ENCODE peak calls at places on chromosome 9, in seven cellular contexts. E, C, F, R, Z, H and X are unnamed samples.

GRCh38 chr9:99140685-99141314 is 35.9 kb downstream of the TGFBR1 start:
- DNase-seq in E (no peak), C (peak), F (peak), R (no peak), Z (no peak), H (peak), X (peak)

GRCh38 chr9:21559402-21560280 is 77.5 kb upstream of the IFNE start:
- DNase-seq in E (no peak), C (peak), F (peak), R (no peak), Z (peak), H (peak), X (peak)

GRCh38 chr9:131420913-131421312 is 27.0 kb downstream of the PRRC2B start:
- DNase-seq in E (no peak), C (peak), F (no peak), R (no peak), Z (no peak), H (peak), X (peak)

GRCh38 chr9:83601463-83601862 is 21.5 kb upstream of the IDNK start:
- DNase-seq in E (no peak), C (no peak), F (no peak), R (no peak), Z (no peak), H (no peak), X (no peak)

GRCh38 chr9:26261503-26262330 is 583.5 kb upstream of the TUSC1 start:
- DNase-seq in E (no peak), C (peak), F (no peak), R (no peak), Z (no peak), H (peak), X (peak)

GRCh38 chr9:137396227-137396626 is 26.7 kb downstream of the EXD3 start:
- DNase-seq in E (no peak), C (no peak), F (no peak), R (no peak), Z (no peak), H (no peak), X (peak)

GRCh38 chr9:93301291-93301811 is 117.4 kb downstream of the WNK2 start:
- DNase-seq in E (no peak), C (peak), F (no peak), R (no peak), Z (no peak), H (no peak), X (no peak)

GRCh38 chr9:88041447-88041846 is 67.1 kb upstream of the CDK20 start:
- DNase-seq in E (no peak), C (peak), F (no peak), R (no peak), Z (no peak), H (peak), X (peak)

GRCh38 chr9:122127396-122127798 is 32.2 kb downstream of the NDUFA8 start:
- DNase-seq in E (no peak), C (no peak), F (no peak), R (no peak), Z (no peak), H (no peak), X (no peak)

GRCh38 chr9:101618693-101619092 is 23.9 kb upstream of the PPP3R2 start:
- DNase-seq in E (no peak), C (no peak), F (no peak), R (no peak), Z (no peak), H (no peak), X (no peak)

GRCh38 chr9:70260606-70261005 is 1.8 kb downstream of the SMC5 start:
- DNase-seq in E (no peak), C (no peak), F (no peak), R (no peak), Z (peak), H (no peak), X (no peak)

GRCh38 chr9:1458503-1458902 is 408.3 kb downstream of the DMRT2 start:
- DNase-seq in E (no peak), C (peak), F (no peak), R (no peak), Z (no peak), H (no peak), X (peak)

GRCh38 chr9:127104465-127105311 is 17.7 kb downstream of the ANGPTL2 start:
- DNase-seq in E (no peak), C (no peak), F (no peak), R (no peak), Z (no peak), H (peak), X (no peak)

GRCh38 chr9:15746905-15747304 is 194.1 kb downstream of the CCDC171 start:
- DNase-seq in E (no peak), C (no peak), F (no peak), R (no peak), Z (no peak), H (peak), X (no peak)

GRCh38 chr9:76586555-76587314 is 127.8 kb downstream of the GCNT1 start:
- DNase-seq in E (no peak), C (no peak), F (no peak), R (no peak), Z (no peak), H (no peak), X (no peak)

GRCh38 chr9:124754289-124754688 is 16.8 kb downstream of the NR6A1 start:
- DNase-seq in E (no peak), C (peak), F (no peak), R (no peak), Z (no peak), H (no peak), X (peak)

GRCh38 chr9:110031511-110032173 is 176.3 kb downstream of the C9orf152 start:
- DNase-seq in E (no peak), C (peak), F (no peak), R (no peak), Z (no peak), H (no peak), X (peak)

GRCh38 chr9:134800791-134801339 is 79.7 kb upstream of the FCN2 start:
- DNase-seq in E (peak), C (no peak), F (no peak), R (no peak), Z (no peak), H (no peak), X (no peak)

GRCh38 chr9:134617246-134617645 is 24.4 kb upstream of the COL5A1 start:
- DNase-seq in E (no peak), C (no peak), F (no peak), R (no peak), Z (no peak), H (no peak), X (no peak)

GRCh38 chr9:71863652-71864051 is 47.3 kb downstream of the ABHD17B start:
- DNase-seq in E (no peak), C (peak), F (no peak), R (no peak), Z (no peak), H (no peak), X (no peak)

GRCh38 chr9:87592554-87593394 is 95.1 kb downstream of the DAPK1 start:
- DNase-seq in E (no peak), C (peak), F (no peak), R (no peak), Z (no peak), H (no peak), X (peak)

GRCh38 chr9:136173648-136174290 is 31.2 kb downstream of the LHX3 start:
- DNase-seq in E (no peak), C (no peak), F (no peak), R (no peak), Z (no peak), H (no peak), X (no peak)

GRCh38 chr9:33750839-33751339 is 44.5 kb upstream of the PRSS3 start:
- DNase-seq in E (no peak), C (peak), F (no peak), R (no peak), Z (no peak), H (peak), X (no peak)

GRCh38 chr9:95587071-95587964 is 70.5 kb upstream of the PTCH1 start:
- DNase-seq in E (no peak), C (no peak), F (no peak), R (no peak), Z (no peak), H (no peak), X (no peak)

GRCh38 chr9:129576546-129577543 is 44.1 kb downstream of the C9orf50 start:
- DNase-seq in E (no peak), C (peak), F (no peak), R (no peak), Z (no peak), H (no peak), X (peak)

GRCh38 chr9:22279621-22280020 is 167.0 kb upstream of the DMRTA1 start:
- DNase-seq in E (no peak), C (no peak), F (no peak), R (no peak), Z (no peak), H (no peak), X (no peak)

GRCh38 chr9:77163889-77164288 is 13.4 kb upstream of the VPS13A start:
- DNase-seq in E (no peak), C (peak), F (no peak), R (no peak), Z (no peak), H (no peak), X (peak)

GRCh38 chr9:95089916-95090791 is 227.4 kb downstream of the FANCC start:
- DNase-seq in E (no peak), C (no peak), F (no peak), R (no peak), Z (no peak), H (no peak), X (no peak)

GRCh38 chr9:86983260-86984255 is 36.3 kb upstream of the GAS1 start:
- DNase-seq in E (no peak), C (peak), F (no peak), R (no peak), Z (no peak), H (no peak), X (peak)

GRCh38 chr9:270657-271237 is 56.1 kb downstream of the DOCK8 start:
- DNase-seq in E (no peak), C (no peak), F (no peak), R (no peak), Z (no peak), H (no peak), X (no peak)

GRCh38 chr9:101026824-101027223 is 1.7 kb upstream of the PLPPR1 start:
- DNase-seq in E (no peak), C (no peak), F (no peak), R (no peak), Z (no peak), H (no peak), X (no peak)

GRCh38 chr9:131657031-131657377 is 82.9 kb downstream of the RAPGEF1 start:
- DNase-seq in E (no peak), C (no peak), F (no peak), R (no peak), Z (no peak), H (no peak), X (no peak)

GRCh38 chr9:117076571-117077300 is 338.1 kb downstream of the ASTN2 start:
- DNase-seq in E (no peak), C (no peak), F (no peak), R (no peak), Z (no peak), H (peak), X (no peak)

GRCh38 chr9:110638381-110638954 is 30.1 kb upstream of the MUSK start:
- DNase-seq in E (no peak), C (no peak), F (no peak), R (no peak), Z (no peak), H (peak), X (peak)

GRCh38 chr9:95903398-95903797 is 27.9 kb downstream of the ERCC6L2 start:
- DNase-seq in E (no peak), C (no peak), F (no peak), R (no peak), Z (no peak), H (no peak), X (no peak)

GRCh38 chr9:85056203-85056572 is 386.7 kb downstream of the NTRK2 start:
- DNase-seq in E (no peak), C (no peak), F (no peak), R (no peak), Z (no peak), H (no peak), X (no peak)

GRCh38 chr9:109310486-109310901 is 10.4 kb downstream of the EPB41L4B start:
- DNase-seq in E (no peak), C (peak), F (no peak), R (no peak), Z (no peak), H (no peak), X (no peak)

GRCh38 chr9:107487521-107488399 is 1.8 kb downstream of the KLF4 start:
- DNase-seq in E (no peak), C (peak), F (peak), R (no peak), Z (no peak), H (peak), X (no peak)